ENCODE peak calls at places on chromosome 12, in four cellular contexts. One of them, this sample, is unnamed.

GRCh38 chr12:52187640-52188039 is 4.2 kb downstream of the KRT80 start:
- DNase-seq in pons: no peak
- DNase-seq in Right ventricle myocardium superior: no peak
- DNase-seq in PC-3: no peak
- DNase-seq in this sample: no peak

GRCh38 chr12:49903700-49904423 is at the start of gene FAIM2:
- DNase-seq in PC-3: no peak
- DNase-seq in Right ventricle myocardium superior: peak; percentile 82
- DNase-seq in pons: peak; percentile 75
- DNase-seq in this sample: peak; percentile 68

GRCh38 chr12:19312637-19313036 is 126.7 kb upstream of the AEBP2 start:
- DNase-seq in Right ventricle myocardium superior: no peak
- DNase-seq in PC-3: no peak
- DNase-seq in pons: no peak
- DNase-seq in this sample: no peak

GRCh38 chr12:121990692-121991603 is 30.7 kb upstream of the BCL7A start:
- DNase-seq in PC-3: peak; percentile 94
- DNase-seq in Right ventricle myocardium superior: no peak
- DNase-seq in pons: no peak
- DNase-seq in this sample: no peak

GRCh38 chr12:18998343-18999270 is 130.9 kb upstream of the PLEKHA5 start:
- DNase-seq in PC-3: peak; percentile 67
- DNase-seq in Right ventricle myocardium superior: no peak
- DNase-seq in pons: peak; percentile 16
- DNase-seq in this sample: no peak

GRCh38 chr12:7555752-7556151 is 52.2 kb upstream of the CD163 start:
- DNase-seq in pons: peak; percentile 47
- DNase-seq in PC-3: peak; percentile 4
- DNase-seq in Right ventricle myocardium superior: no peak
- DNase-seq in this sample: no peak

GRCh38 chr12:130815028-130815741 is 23.9 kb downstream of the STX2 start:
- DNase-seq in PC-3: no peak
- DNase-seq in pons: no peak
- DNase-seq in Right ventricle myocardium superior: no peak
- DNase-seq in this sample: no peak

GRCh38 chr12:124518051-124518932 is 49.1 kb downstream of the NCOR2 start:
- DNase-seq in PC-3: peak; percentile 99
- DNase-seq in pons: peak; percentile 99
- DNase-seq in Right ventricle myocardium superior: peak; percentile 99
- DNase-seq in this sample: peak; percentile 97

GRCh38 chr12:2160043-2160442 is 107.3 kb downstream of the CACNA1C start:
- DNase-seq in pons: no peak
- DNase-seq in Right ventricle myocardium superior: no peak
- DNase-seq in PC-3: no peak
- DNase-seq in this sample: no peak

GRCh38 chr12:113065126-113066007 is 8.8 kb downstream of the DTX1 start:
- DNase-seq in pons: no peak
- DNase-seq in PC-3: no peak
- DNase-seq in Right ventricle myocardium superior: no peak
- DNase-seq in this sample: no peak

GRCh38 chr12:102376251-102376747 is 104.1 kb downstream of the IGF1 start:
- DNase-seq in PC-3: no peak
- DNase-seq in pons: no peak
- DNase-seq in Right ventricle myocardium superior: no peak
- DNase-seq in this sample: no peak

GRCh38 chr12:108605000-108605689 is 7.3 kb upstream of the TMEM119 start:
- DNase-seq in pons: no peak
- DNase-seq in Right ventricle myocardium superior: no peak
- DNase-seq in PC-3: no peak
- DNase-seq in this sample: no peak

GRCh38 chr12:52436828-52437474 is 2.8 kb upstream of the KRT75 start:
- DNase-seq in Right ventricle myocardium superior: no peak
- DNase-seq in pons: no peak
- DNase-seq in PC-3: no peak
- DNase-seq in this sample: no peak

GRCh38 chr12:76943004-76943403 is 64.2 kb upstream of the CSRP2 start:
- DNase-seq in pons: peak; percentile 16
- DNase-seq in Right ventricle myocardium superior: no peak
- DNase-seq in PC-3: no peak
- DNase-seq in this sample: no peak

GRCh38 chr12:53523131-53523530 is 15.8 kb upstream of the NPFF start:
- DNase-seq in Right ventricle myocardium superior: no peak
- DNase-seq in PC-3: no peak
- DNase-seq in pons: no peak
- DNase-seq in this sample: no peak

GRCh38 chr12:131863711-131864396 is 30.6 kb upstream of the ULK1 start:
- DNase-seq in Right ventricle myocardium superior: no peak
- DNase-seq in pons: no peak
- DNase-seq in PC-3: no peak
- DNase-seq in this sample: no peak

GRCh38 chr12:49553512-49554088 is 14.3 kb downstream of the MCRS1 start:
- DNase-seq in pons: no peak
- DNase-seq in PC-3: peak; percentile 60
- DNase-seq in Right ventricle myocardium superior: no peak
- DNase-seq in this sample: no peak

GRCh38 chr12:96720363-96720705 is 186.7 kb upstream of the NEDD1 start:
- DNase-seq in pons: no peak
- DNase-seq in PC-3: peak; percentile 57
- DNase-seq in Right ventricle myocardium superior: peak; percentile 38
- DNase-seq in this sample: no peak

This sample was measured in heart left ventricle.